ENCODE peak calls at places on chromosomes 2 and 18, in seven cellular contexts. Q is heart right ventricle, U is hepatic stellate cell, K is A172, P is sigmoid colon, H is T-helper 9 cell, C is psoas muscle. B is an unnamed sample.

GRCh38 chr2:153864022-153864421 is 7.7 kb upstream of the GALNT13 start:
- DNase-seq in Q (no peak), U (no peak), K (peak), P (no peak), H (no peak), C (no peak), B (no peak)

GRCh38 chr2:38376346-38376682 is 759 bp downstream of the ATL2 start:
- DNase-seq in Q (no peak), U (peak), K (peak), P (no peak), H (peak), C (no peak), B (peak)

GRCh38 chr2:241598061-241598460 is 38.9 kb downstream of the THAP4 start:
- DNase-seq in Q (no peak), U (no peak), K (no peak), P (no peak), H (no peak), C (peak), B (no peak)

GRCh38 chr2:43846140-43846793 is 7.5 kb downstream of the ABCG8 start:
- DNase-seq in Q (no peak), U (peak), K (no peak), P (no peak), H (no peak), C (no peak), B (no peak)

GRCh38 chr18:36580874-36581750 is 247.7 kb downstream of the TPGS2 start:
- DNase-seq in Q (no peak), U (peak), K (peak), P (no peak), H (no peak), C (no peak), B (no peak)

GRCh38 chr2:128681351-128681906 is 362.8 kb upstream of the HS6ST1 start:
- DNase-seq in Q (no peak), U (no peak), K (no peak), P (no peak), H (no peak), C (no peak), B (no peak)

GRCh38 chr2:149055751-149056150 is 17.3 kb downstream of the LYPD6B start:
- DNase-seq in Q (no peak), U (no peak), K (peak), P (no peak), H (no peak), C (no peak), B (no peak)

GRCh38 chr2:210399440-210400041 is 77.0 kb downstream of the LANCL1 start:
- DNase-seq in Q (no peak), U (no peak), K (peak), P (no peak), H (no peak), C (no peak), B (no peak)

GRCh38 chr2:127014630-127015029 is 92.3 kb downstream of the BIN1 start:
- DNase-seq in Q (no peak), U (peak), K (peak), P (no peak), H (no peak), C (no peak), B (no peak)

GRCh38 chr2:219560037-219560892 is 11.1 kb downstream of the OBSL1 start:
- DNase-seq in Q (no peak), U (peak), K (no peak), P (no peak), H (peak), C (no peak), B (no peak)

GRCh38 chr2:73106791-73107190 is 6.0 kb downstream of the RAB11FIP5 start:
- DNase-seq in Q (no peak), U (no peak), K (no peak), P (no peak), H (no peak), C (no peak), B (no peak)

GRCh38 chr2:74585406-74586182 is 31.1 kb downstream of the DOK1 start:
- DNase-seq in Q (peak), U (no peak), K (no peak), P (no peak), H (no peak), C (no peak), B (no peak)

GRCh38 chr18:79680100-79680879 is 687 bp downstream of the CTDP1 start:
- DNase-seq in Q (peak), U (peak), K (no peak), P (no peak), H (peak), C (peak), B (peak)

GRCh38 chr18:25873833-25874232 is 216.6 kb downstream of the SS18 start:
- DNase-seq in Q (no peak), U (no peak), K (no peak), P (no peak), H (no peak), C (no peak), B (no peak)

GRCh38 chr2:63048367-63049171 is 2.1 kb upstream of the OTX1 start:
- DNase-seq in Q (no peak), U (no peak), K (no peak), P (no peak), H (no peak), C (no peak), B (no peak)

GRCh38 chr2:156565066-156565710 is 129.0 kb downstream of the GPD2 start:
- DNase-seq in Q (no peak), U (peak), K (peak), P (no peak), H (no peak), C (no peak), B (no peak)

GRCh38 chr2:46985512-46985911 is 69.9 kb upstream of the MCFD2 start:
- DNase-seq in Q (no peak), U (peak), K (peak), P (no peak), H (no peak), C (peak), B (no peak)

GRCh38 chr2:29723255-29724001 is 198.0 kb downstream of the ALK start:
- DNase-seq in Q (no peak), U (no peak), K (no peak), P (no peak), H (no peak), C (no peak), B (no peak)

GRCh38 chr2:69390001-69390400 is 3.0 kb upstream of the GFPT1 start:
- DNase-seq in Q (no peak), U (no peak), K (no peak), P (no peak), H (no peak), C (no peak), B (no peak)

GRCh38 chr2:54677476-54678265 is 45.8 kb upstream of the EML6 start:
- DNase-seq in Q (no peak), U (no peak), K (no peak), P (no peak), H (no peak), C (no peak), B (no peak)

GRCh38 chr2:20231632-20232031 is 6.7 kb upstream of the SDC1 start:
- DNase-seq in Q (no peak), U (no peak), K (peak), P (no peak), H (no peak), C (no peak), B (peak)

GRCh38 chr2:126824663-126825062 is 74.0 kb upstream of the TEX51 start:
- DNase-seq in Q (no peak), U (no peak), K (peak), P (peak), H (no peak), C (no peak), B (no peak)

GRCh38 chr18:77754475-77755044 is 504.9 kb downstream of the GALR1 start:
- DNase-seq in Q (no peak), U (no peak), K (no peak), P (no peak), H (no peak), C (no peak), B (no peak)

GRCh38 chr18:57029761-57030160 is 117.1 kb upstream of the BOD1L2 start:
- DNase-seq in Q (no peak), U (no peak), K (no peak), P (no peak), H (no peak), C (no peak), B (no peak)

GRCh38 chr2:131030478-131030971 is 62.7 kb downstream of the FAM168B start:
- DNase-seq in Q (no peak), U (no peak), K (no peak), P (no peak), H (no peak), C (no peak), B (peak)

GRCh38 chr2:201228271-201228911 is 31.9 kb upstream of the CASP8 start:
- DNase-seq in Q (no peak), U (no peak), K (peak), P (no peak), H (no peak), C (no peak), B (no peak)

GRCh38 chr2:109164739-109165221 is 35.8 kb downstream of the SH3RF3 start:
- DNase-seq in Q (peak), U (peak), K (peak), P (peak), H (no peak), C (peak), B (peak)

GRCh38 chr2:1970341-1970740 is 226.0 kb upstream of the PXDN start:
- DNase-seq in Q (no peak), U (no peak), K (no peak), P (peak), H (no peak), C (no peak), B (no peak)

GRCh38 chr2:489084-489483 is 188.1 kb downstream of the TMEM18 start:
- DNase-seq in Q (no peak), U (no peak), K (no peak), P (no peak), H (no peak), C (no peak), B (no peak)

GRCh38 chr2:137951606-137952005 is 12.7 kb upstream of the HNMT start:
- DNase-seq in Q (no peak), U (no peak), K (peak), P (no peak), H (no peak), C (no peak), B (no peak)